ENCODE peak calls at places on chromosomes 6 and 20, in six cellular contexts. One of them, this sample, is unnamed.

GRCh38 chr20:39398656-39399055 is 436.5 kb downstream of the DHX35 start:
- DNase-seq in Calu3: no peak
- DNase-seq in upper lobe of right lung: no peak
- DNase-seq in activated naive CD4-positive, alpha-beta T cell treated with anti-CD3 and anti-CD28 coated beads, Interleukin-2, amount 10 ng/mL, durations not matched to agents 7 days and 5 days: no peak
- DNase-seq in NCI-H2171 treated with DMSO at 0.1 percent for 48 hours: no peak
- DNase-seq in dorsolateral prefrontal cortex: no peak
- DNase-seq in this sample: no peak

GRCh38 chr6:80742481-80742880 is 636.0 kb downstream of the BCKDHB start:
- DNase-seq in activated naive CD4-positive, alpha-beta T cell treated with anti-CD3 and anti-CD28 coated beads, Interleukin-2, amount 10 ng/mL, durations not matched to agents 7 days and 5 days: no peak
- DNase-seq in upper lobe of right lung: no peak
- DNase-seq in Calu3: peak
- DNase-seq in NCI-H2171 treated with DMSO at 0.1 percent for 48 hours: peak
- DNase-seq in dorsolateral prefrontal cortex: no peak
- DNase-seq in this sample: peak

GRCh38 chr20:56222945-56223344 is 25.6 kb upstream of the MC3R start:
- DNase-seq in activated naive CD4-positive, alpha-beta T cell treated with anti-CD3 and anti-CD28 coated beads, Interleukin-2, amount 10 ng/mL, durations not matched to agents 7 days and 5 days: no peak
- DNase-seq in upper lobe of right lung: no peak
- DNase-seq in dorsolateral prefrontal cortex: no peak
- DNase-seq in NCI-H2171 treated with DMSO at 0.1 percent for 48 hours: no peak
- DNase-seq in Calu3: no peak
- DNase-seq in this sample: no peak

GRCh38 chr6:1600764-1601615 is 8.7 kb upstream of the FOXC1 start:
- DNase-seq in Calu3: no peak
- DNase-seq in dorsolateral prefrontal cortex: no peak
- DNase-seq in activated naive CD4-positive, alpha-beta T cell treated with anti-CD3 and anti-CD28 coated beads, Interleukin-2, amount 10 ng/mL, durations not matched to agents 7 days and 5 days: no peak
- DNase-seq in upper lobe of right lung: no peak
- DNase-seq in NCI-H2171 treated with DMSO at 0.1 percent for 48 hours: no peak
- DNase-seq in this sample: no peak

GRCh38 chr6:27743787-27744186 is 168.4 kb downstream of the OR2B2 start:
- DNase-seq in dorsolateral prefrontal cortex: no peak
- DNase-seq in NCI-H2171 treated with DMSO at 0.1 percent for 48 hours: no peak
- DNase-seq in upper lobe of right lung: no peak
- DNase-seq in Calu3: no peak
- DNase-seq in activated naive CD4-positive, alpha-beta T cell treated with anti-CD3 and anti-CD28 coated beads, Interleukin-2, amount 10 ng/mL, durations not matched to agents 7 days and 5 days: no peak
- DNase-seq in this sample: no peak

GRCh38 chr6:40344566-40345185 is 242.5 kb downstream of the LRFN2 start:
- DNase-seq in NCI-H2171 treated with DMSO at 0.1 percent for 48 hours: no peak
- DNase-seq in dorsolateral prefrontal cortex: no peak
- DNase-seq in Calu3: no peak
- DNase-seq in activated naive CD4-positive, alpha-beta T cell treated with anti-CD3 and anti-CD28 coated beads, Interleukin-2, amount 10 ng/mL, durations not matched to agents 7 days and 5 days: no peak
- DNase-seq in upper lobe of right lung: no peak
- DNase-seq in this sample: no peak

GRCh38 chr6:105388392-105388791 is 14.5 kb downstream of the PREP start:
- DNase-seq in activated naive CD4-positive, alpha-beta T cell treated with anti-CD3 and anti-CD28 coated beads, Interleukin-2, amount 10 ng/mL, durations not matched to agents 7 days and 5 days: no peak
- DNase-seq in NCI-H2171 treated with DMSO at 0.1 percent for 48 hours: no peak
- DNase-seq in dorsolateral prefrontal cortex: no peak
- DNase-seq in upper lobe of right lung: no peak
- DNase-seq in Calu3: no peak
- DNase-seq in this sample: no peak

GRCh38 chr6:16206595-16207037 is 31.8 kb upstream of the GMPR start:
- DNase-seq in Calu3: peak
- DNase-seq in dorsolateral prefrontal cortex: peak
- DNase-seq in activated naive CD4-positive, alpha-beta T cell treated with anti-CD3 and anti-CD28 coated beads, Interleukin-2, amount 10 ng/mL, durations not matched to agents 7 days and 5 days: peak
- DNase-seq in NCI-H2171 treated with DMSO at 0.1 percent for 48 hours: peak
- DNase-seq in upper lobe of right lung: no peak
- DNase-seq in this sample: peak

GRCh38 chr20:33120934-33121333 is 41.5 kb downstream of the BPIFB4 start:
- DNase-seq in activated naive CD4-positive, alpha-beta T cell treated with anti-CD3 and anti-CD28 coated beads, Interleukin-2, amount 10 ng/mL, durations not matched to agents 7 days and 5 days: no peak
- DNase-seq in dorsolateral prefrontal cortex: no peak
- DNase-seq in NCI-H2171 treated with DMSO at 0.1 percent for 48 hours: no peak
- DNase-seq in Calu3: no peak
- DNase-seq in upper lobe of right lung: no peak
- DNase-seq in this sample: no peak

GRCh38 chr20:58619847-58620431 is 31.1 kb upstream of the STX16 start:
- DNase-seq in upper lobe of right lung: no peak
- DNase-seq in Calu3: no peak
- DNase-seq in activated naive CD4-positive, alpha-beta T cell treated with anti-CD3 and anti-CD28 coated beads, Interleukin-2, amount 10 ng/mL, durations not matched to agents 7 days and 5 days: no peak
- DNase-seq in dorsolateral prefrontal cortex: no peak
- DNase-seq in NCI-H2171 treated with DMSO at 0.1 percent for 48 hours: no peak
- DNase-seq in this sample: no peak

GRCh38 chr20:45343867-45344721 is 4.1 kb downstream of the SDC4 start:
- DNase-seq in activated naive CD4-positive, alpha-beta T cell treated with anti-CD3 and anti-CD28 coated beads, Interleukin-2, amount 10 ng/mL, durations not matched to agents 7 days and 5 days: no peak
- DNase-seq in NCI-H2171 treated with DMSO at 0.1 percent for 48 hours: no peak
- DNase-seq in upper lobe of right lung: no peak
- DNase-seq in dorsolateral prefrontal cortex: no peak
- DNase-seq in Calu3: peak
- DNase-seq in this sample: no peak

GRCh38 chr6:139742671-139743070 is 368.2 kb upstream of the CITED2 start:
- DNase-seq in activated naive CD4-positive, alpha-beta T cell treated with anti-CD3 and anti-CD28 coated beads, Interleukin-2, amount 10 ng/mL, durations not matched to agents 7 days and 5 days: no peak
- DNase-seq in Calu3: no peak
- DNase-seq in dorsolateral prefrontal cortex: no peak
- DNase-seq in NCI-H2171 treated with DMSO at 0.1 percent for 48 hours: peak
- DNase-seq in upper lobe of right lung: no peak
- DNase-seq in this sample: no peak

GRCh38 chr20:56841346-56841908 is 212.3 kb downstream of the TFAP2C start:
- DNase-seq in Calu3: no peak
- DNase-seq in NCI-H2171 treated with DMSO at 0.1 percent for 48 hours: no peak
- DNase-seq in activated naive CD4-positive, alpha-beta T cell treated with anti-CD3 and anti-CD28 coated beads, Interleukin-2, amount 10 ng/mL, durations not matched to agents 7 days and 5 days: no peak
- DNase-seq in dorsolateral prefrontal cortex: no peak
- DNase-seq in upper lobe of right lung: no peak
- DNase-seq in this sample: no peak

GRCh38 chr6:7631466-7631865 is 41.5 kb downstream of the SNRNP48 start:
- DNase-seq in NCI-H2171 treated with DMSO at 0.1 percent for 48 hours: no peak
- DNase-seq in Calu3: no peak
- DNase-seq in upper lobe of right lung: no peak
- DNase-seq in dorsolateral prefrontal cortex: no peak
- DNase-seq in activated naive CD4-positive, alpha-beta T cell treated with anti-CD3 and anti-CD28 coated beads, Interleukin-2, amount 10 ng/mL, durations not matched to agents 7 days and 5 days: no peak
- DNase-seq in this sample: no peak

GRCh38 chr6:50145125-50145524 is 95.4 kb upstream of the DEFB112 start:
- DNase-seq in activated naive CD4-positive, alpha-beta T cell treated with anti-CD3 and anti-CD28 coated beads, Interleukin-2, amount 10 ng/mL, durations not matched to agents 7 days and 5 days: no peak
- DNase-seq in Calu3: peak
- DNase-seq in dorsolateral prefrontal cortex: no peak
- DNase-seq in NCI-H2171 treated with DMSO at 0.1 percent for 48 hours: peak
- DNase-seq in upper lobe of right lung: no peak
- DNase-seq in this sample: no peak

GRCh38 chr6:133999305-133999704 is 46.3 kb downstream of the TBPL1 start:
- DNase-seq in dorsolateral prefrontal cortex: no peak
- DNase-seq in NCI-H2171 treated with DMSO at 0.1 percent for 48 hours: no peak
- DNase-seq in activated naive CD4-positive, alpha-beta T cell treated with anti-CD3 and anti-CD28 coated beads, Interleukin-2, amount 10 ng/mL, durations not matched to agents 7 days and 5 days: no peak
- DNase-seq in Calu3: no peak
- DNase-seq in upper lobe of right lung: no peak
- DNase-seq in this sample: no peak

GRCh38 chr6:31898200-31899011 is 908 bp upstream of the EHMT2 start:
- DNase-seq in dorsolateral prefrontal cortex: no peak
- DNase-seq in Calu3: peak
- DNase-seq in NCI-H2171 treated with DMSO at 0.1 percent for 48 hours: peak
- DNase-seq in upper lobe of right lung: no peak
- DNase-seq in activated naive CD4-positive, alpha-beta T cell treated with anti-CD3 and anti-CD28 coated beads, Interleukin-2, amount 10 ng/mL, durations not matched to agents 7 days and 5 days: peak
- DNase-seq in this sample: peak

GRCh38 chr6:7107578-7108195 is at the start of gene RREB1:
- DNase-seq in NCI-H2171 treated with DMSO at 0.1 percent for 48 hours: peak
- DNase-seq in Calu3: peak
- DNase-seq in dorsolateral prefrontal cortex: no peak
- DNase-seq in activated naive CD4-positive, alpha-beta T cell treated with anti-CD3 and anti-CD28 coated beads, Interleukin-2, amount 10 ng/mL, durations not matched to agents 7 days and 5 days: peak
- DNase-seq in upper lobe of right lung: peak
- DNase-seq in this sample: peak

GRCh38 chr6:32149577-32149845 is 2.2 kb downstream of the PRRT1 start:
- DNase-seq in activated naive CD4-positive, alpha-beta T cell treated with anti-CD3 and anti-CD28 coated beads, Interleukin-2, amount 10 ng/mL, durations not matched to agents 7 days and 5 days: no peak
- DNase-seq in upper lobe of right lung: no peak
- DNase-seq in NCI-H2171 treated with DMSO at 0.1 percent for 48 hours: no peak
- DNase-seq in dorsolateral prefrontal cortex: no peak
- DNase-seq in Calu3: no peak
- DNase-seq in this sample: no peak

GRCh38 chr20:54526801-54527200 is 51.4 kb downstream of the DOK5 start:
- DNase-seq in dorsolateral prefrontal cortex: no peak
- DNase-seq in upper lobe of right lung: no peak
- DNase-seq in activated naive CD4-positive, alpha-beta T cell treated with anti-CD3 and anti-CD28 coated beads, Interleukin-2, amount 10 ng/mL, durations not matched to agents 7 days and 5 days: no peak
- DNase-seq in Calu3: no peak
- DNase-seq in NCI-H2171 treated with DMSO at 0.1 percent for 48 hours: no peak
- DNase-seq in this sample: no peak

GRCh38 chr20:62367136-62367482 is at the start of gene LAMA5:
- DNase-seq in Calu3: peak
- DNase-seq in activated naive CD4-positive, alpha-beta T cell treated with anti-CD3 and anti-CD28 coated beads, Interleukin-2, amount 10 ng/mL, durations not matched to agents 7 days and 5 days: peak
- DNase-seq in upper lobe of right lung: peak
- DNase-seq in dorsolateral prefrontal cortex: peak
- DNase-seq in NCI-H2171 treated with DMSO at 0.1 percent for 48 hours: no peak
- DNase-seq in this sample: no peak

GRCh38 chr6:141664744-141665143 is 468.0 kb upstream of the GJE1 start:
- DNase-seq in dorsolateral prefrontal cortex: no peak
- DNase-seq in Calu3: no peak
- DNase-seq in upper lobe of right lung: no peak
- DNase-seq in activated naive CD4-positive, alpha-beta T cell treated with anti-CD3 and anti-CD28 coated beads, Interleukin-2, amount 10 ng/mL, durations not matched to agents 7 days and 5 days: no peak
- DNase-seq in NCI-H2171 treated with DMSO at 0.1 percent for 48 hours: no peak
- DNase-seq in this sample: no peak

GRCh38 chr6:122733259-122733658 is 46.3 kb upstream of the FABP7 start:
- DNase-seq in Calu3: no peak
- DNase-seq in upper lobe of right lung: no peak
- DNase-seq in dorsolateral prefrontal cortex: no peak
- DNase-seq in NCI-H2171 treated with DMSO at 0.1 percent for 48 hours: peak
- DNase-seq in activated naive CD4-positive, alpha-beta T cell treated with anti-CD3 and anti-CD28 coated beads, Interleukin-2, amount 10 ng/mL, durations not matched to agents 7 days and 5 days: no peak
- DNase-seq in this sample: no peak

GRCh38 chr6:150327117-150327774 is 41.6 kb upstream of the IYD start:
- DNase-seq in activated naive CD4-positive, alpha-beta T cell treated with anti-CD3 and anti-CD28 coated beads, Interleukin-2, amount 10 ng/mL, durations not matched to agents 7 days and 5 days: no peak
- DNase-seq in Calu3: no peak
- DNase-seq in upper lobe of right lung: no peak
- DNase-seq in NCI-H2171 treated with DMSO at 0.1 percent for 48 hours: no peak
- DNase-seq in dorsolateral prefrontal cortex: no peak
- DNase-seq in this sample: no peak

GRCh38 chr20:53255102-53255710 is 283.0 kb downstream of the TSHZ2 start:
- DNase-seq in activated naive CD4-positive, alpha-beta T cell treated with anti-CD3 and anti-CD28 coated beads, Interleukin-2, amount 10 ng/mL, durations not matched to agents 7 days and 5 days: no peak
- DNase-seq in dorsolateral prefrontal cortex: no peak
- DNase-seq in upper lobe of right lung: no peak
- DNase-seq in NCI-H2171 treated with DMSO at 0.1 percent for 48 hours: no peak
- DNase-seq in Calu3: no peak
- DNase-seq in this sample: no peak

GRCh38 chr6:136226674-136227377 is 23.3 kb downstream of the MTFR2 start:
- DNase-seq in NCI-H2171 treated with DMSO at 0.1 percent for 48 hours: no peak
- DNase-seq in activated naive CD4-positive, alpha-beta T cell treated with anti-CD3 and anti-CD28 coated beads, Interleukin-2, amount 10 ng/mL, durations not matched to agents 7 days and 5 days: no peak
- DNase-seq in Calu3: no peak
- DNase-seq in dorsolateral prefrontal cortex: no peak
- DNase-seq in upper lobe of right lung: no peak
- DNase-seq in this sample: no peak

GRCh38 chr6:138406443-138406842 is 2.4 kb downstream of the HEBP2 start:
- DNase-seq in Calu3: peak
- DNase-seq in upper lobe of right lung: no peak
- DNase-seq in dorsolateral prefrontal cortex: no peak
- DNase-seq in NCI-H2171 treated with DMSO at 0.1 percent for 48 hours: no peak
- DNase-seq in activated naive CD4-positive, alpha-beta T cell treated with anti-CD3 and anti-CD28 coated beads, Interleukin-2, amount 10 ng/mL, durations not matched to agents 7 days and 5 days: no peak
- DNase-seq in this sample: no peak

GRCh38 chr20:15378151-15378550 is 1040.7 kb upstream of the FLRT3 start:
- DNase-seq in NCI-H2171 treated with DMSO at 0.1 percent for 48 hours: peak
- DNase-seq in dorsolateral prefrontal cortex: no peak
- DNase-seq in upper lobe of right lung: no peak
- DNase-seq in activated naive CD4-positive, alpha-beta T cell treated with anti-CD3 and anti-CD28 coated beads, Interleukin-2, amount 10 ng/mL, durations not matched to agents 7 days and 5 days: no peak
- DNase-seq in Calu3: no peak
- DNase-seq in this sample: no peak

GRCh38 chr6:119289651-119290050 is 59.9 kb downstream of the MAN1A1 start:
- DNase-seq in NCI-H2171 treated with DMSO at 0.1 percent for 48 hours: no peak
- DNase-seq in Calu3: no peak
- DNase-seq in upper lobe of right lung: no peak
- DNase-seq in dorsolateral prefrontal cortex: no peak
- DNase-seq in activated naive CD4-positive, alpha-beta T cell treated with anti-CD3 and anti-CD28 coated beads, Interleukin-2, amount 10 ng/mL, durations not matched to agents 7 days and 5 days: no peak
- DNase-seq in this sample: no peak

This sample was measured in cerebellar cortex.